ENCODE peak calls at places on chromosome 17, in four cellular contexts. T is K562; B is effector memory CD4-positive, alpha-beta T cell; K is tibial nerve. Q is an unnamed sample.
A peak's percentile ranks its signal among the peaks of the same experiment; 100 is the strongest.

GRCh38 chr17:77332034-77332971 is 191.5 kb downstream of the SEC14L1 start:
- DNase-seq in T (no peak), B (peak; percentile 58), K (no peak), Q (peak; percentile 55)

GRCh38 chr17:2064980-2065785 is 10.3 kb downstream of the HIC1 start:
- DNase-seq in T (peak; percentile 59), B (no peak), K (no peak), Q (no peak)

GRCh38 chr17:1643293-1643998 is 2.1 kb downstream of the SCARF1 start:
- DNase-seq in T (no peak), B (peak; percentile 68), K (no peak), Q (peak; percentile 63)

GRCh38 chr17:30323895-30324319 is 9.9 kb downstream of the TMIGD1 start:
- DNase-seq in T (peak; percentile 15), B (peak; percentile 25), K (peak; percentile 44), Q (no peak)

GRCh38 chr17:27603870-27604794 is 26.9 kb upstream of the LGALS9 start:
- DNase-seq in T (no peak), B (no peak), K (no peak), Q (no peak)

GRCh38 chr17:81575836-81576235 is 23.7 kb upstream of the FAAP100 start:
- DNase-seq in T (no peak), B (no peak), K (no peak), Q (no peak)

GRCh38 chr17:15341385-15341849 is at the start of gene TEKT3:
- DNase-seq in T (peak; percentile 51), B (no peak), K (peak; percentile 75), Q (no peak)

GRCh38 chr17:81075307-81075706 is 40.4 kb downstream of the BAIAP2 start:
- DNase-seq in T (no peak), B (no peak), K (no peak), Q (no peak)

GRCh38 chr17:32341857-32342602 is at the start of gene C17orf75:
- DNase-seq in T (peak; percentile 76), B (peak; percentile 55), K (peak; percentile 63), Q (peak; percentile 56)

GRCh38 chr17:8354196-8354595 is 14.6 kb downstream of the ODF4 start:
- DNase-seq in T (no peak), B (no peak), K (no peak), Q (no peak)

GRCh38 chr17:72984145-72984924 is 108.2 kb downstream of the SLC39A11 start:
- DNase-seq in T (no peak), B (no peak), K (no peak), Q (no peak)

GRCh38 chr17:17696871-17697633 is 15.8 kb downstream of the RAI1 start:
- DNase-seq in T (no peak), B (no peak), K (no peak), Q (no peak)

GRCh38 chr17:66542183-66542966 is 240.0 kb downstream of the PRKCA start:
- DNase-seq in T (no peak), B (no peak), K (no peak), Q (no peak)

GRCh38 chr17:64739316-64740058 is 77.4 kb upstream of the SMURF2 start:
- DNase-seq in T (no peak), B (no peak), K (no peak), Q (no peak)

GRCh38 chr17:64418506-64419339 is 28.1 kb upstream of the PECAM1 start:
- DNase-seq in T (peak; percentile 65), B (no peak), K (no peak), Q (no peak)

GRCh38 chr17:75876938-75877751 is 1.2 kb downstream of the TRIM47 start:
- DNase-seq in T (no peak), B (no peak), K (peak; percentile 96), Q (no peak)

GRCh38 chr17:49575524-49576120 is at the start of gene NXPH3:
- DNase-seq in T (peak; percentile 86), B (peak; percentile 35), K (peak; percentile 44), Q (peak; percentile 50)

GRCh38 chr17:41392278-41392677 is 5.1 kb downstream of the KRT31 start:
- DNase-seq in T (no peak), B (no peak), K (no peak), Q (no peak)

GRCh38 chr17:59330314-59330942 is 1.0 kb upstream of the YPEL2 start:
- DNase-seq in T (no peak), B (no peak), K (peak; percentile 37), Q (no peak)

GRCh38 chr17:17545031-17545820 is 46.3 kb downstream of the PEMT start:
- DNase-seq in T (no peak), B (no peak), K (peak; percentile 38), Q (no peak)

GRCh38 chr17:11332706-11333105 is 91.7 kb downstream of the SHISA6 start:
- DNase-seq in T (no peak), B (no peak), K (no peak), Q (no peak)

GRCh38 chr17:58224315-58224714 is 5.3 kb upstream of the MKS1 start:
- DNase-seq in T (peak; percentile 49), B (no peak), K (no peak), Q (no peak)

GRCh38 chr17:50163846-50164696 is 1.7 kb upstream of the SGCA start:
- DNase-seq in T (no peak), B (no peak), K (no peak), Q (no peak)

GRCh38 chr17:61460796-61461585 is 8.8 kb downstream of the TBX4 start:
- DNase-seq in T (no peak), B (no peak), K (no peak), Q (no peak)

GRCh38 chr17:77141846-77142449 is 1.2 kb downstream of the SEC14L1 start:
- DNase-seq in T (no peak), B (no peak), K (no peak), Q (no peak)

GRCh38 chr17:61474934-61475333 is 22.7 kb downstream of the TBX4 start:
- DNase-seq in T (no peak), B (no peak), K (no peak), Q (no peak)

GRCh38 chr17:81591971-81592370 is 39.8 kb upstream of the FAAP100 start:
- DNase-seq in T (no peak), B (no peak), K (no peak), Q (no peak)

GRCh38 chr17:16040710-16041251 is 41.2 kb downstream of the TTC19 start:
- DNase-seq in T (no peak), B (no peak), K (no peak), Q (no peak)

GRCh38 chr17:37219876-37220608 is 155.7 kb upstream of the C17orf78 start:
- DNase-seq in T (no peak), B (no peak), K (no peak), Q (no peak)

GRCh38 chr17:19508327-19508867 is 25.3 kb upstream of the SLC47A1 start:
- DNase-seq in T (peak; percentile 27), B (peak; percentile 30), K (no peak), Q (peak; percentile 22)

GRCh38 chr17:7932483-7932891 is 481 bp downstream of the CNTROB start:
- DNase-seq in T (peak; percentile 47), B (no peak), K (peak; percentile 22), Q (peak; percentile 19)

GRCh38 chr17:44254696-44255095 is 13.2 kb downstream of the SLC4A1 start:
- DNase-seq in T (no peak), B (no peak), K (no peak), Q (no peak)

GRCh38 chr17:42107597-42108576 is 4.6 kb downstream of the DHX58 start:
- DNase-seq in T (peak; percentile 100), B (peak; percentile 80), K (peak; percentile 53), Q (peak; percentile 89)

GRCh38 chr17:55561973-55562495 is 50.8 kb upstream of the SMIM36 start:
- DNase-seq in T (no peak), B (no peak), K (no peak), Q (no peak)

GRCh38 chr17:82949361-82949760 is 109.5 kb upstream of the ZNF750 start:
- DNase-seq in T (no peak), B (no peak), K (no peak), Q (no peak)
- H3K9me3 ChIP-seq in T (peaks cover 13% of the 10 kb centered on the region), B (peaks cover under 1% of the 10 kb centered on the region), K (peaks cover 28% of the 10 kb centered on the region), Q (peaks cover 6% of the 10 kb centered on the region)

DNA sequence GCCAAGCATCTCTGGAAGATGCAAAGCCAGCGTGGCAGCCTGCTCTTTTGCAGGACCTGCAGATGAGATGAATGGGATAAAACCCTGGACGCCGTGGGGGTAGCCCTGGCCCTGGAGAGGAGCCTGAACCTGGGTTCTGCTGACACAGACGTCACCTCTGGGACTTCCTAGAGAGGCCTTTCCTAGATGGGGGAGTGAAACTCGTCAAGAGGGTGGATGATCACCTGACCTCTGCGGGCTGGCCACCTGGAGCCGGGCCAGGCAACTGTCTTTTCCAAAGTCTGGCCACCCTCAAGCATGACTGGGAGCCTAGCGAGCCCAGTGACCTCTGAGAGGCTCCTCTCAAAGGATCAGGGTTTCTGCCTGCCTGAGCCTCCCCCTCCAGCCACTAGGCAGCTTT is 529.0 kb downstream of the KCNJ18 start:
- DNase-seq in T (peak; percentile 22), B (no peak), K (no peak), Q (no peak)
- H3K9me3 ChIP-seq in T (no peaks in the 10 kb centered on the region), B (no peaks in the 10 kb centered on the region), K (no peaks in the 10 kb centered on the region), Q (no peaks in the 10 kb centered on the region)

DNA sequence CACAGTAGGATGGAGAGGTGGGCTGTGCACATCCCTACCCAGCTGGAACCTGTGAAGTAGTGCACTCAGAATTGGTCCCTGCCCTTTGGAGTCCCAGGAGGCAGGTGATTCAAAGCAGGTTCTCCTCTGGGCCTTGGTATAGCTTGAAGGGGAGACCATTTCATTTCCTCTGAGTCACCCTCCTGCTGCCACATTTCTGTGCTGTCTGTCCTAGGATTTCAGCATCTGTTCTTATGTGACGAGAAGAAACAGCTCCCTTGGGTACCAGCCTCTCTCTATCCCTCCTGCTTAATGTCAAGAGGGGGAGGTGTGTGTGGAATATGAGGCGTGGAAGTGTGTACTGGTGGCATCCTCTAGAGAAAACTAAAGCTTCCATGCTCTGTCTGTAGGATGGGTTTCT is 5.0 kb upstream of the NFE2L1 start:
- DNase-seq in T (no peak), B (no peak), K (no peak), Q (no peak)
- H3K9me3 ChIP-seq in T (no peaks in the 10 kb centered on the region), B (no peaks in the 10 kb centered on the region), K (no peaks in the 10 kb centered on the region), Q (no peaks in the 10 kb centered on the region)

GRCh38 chr17:14118951-14119350 is 49.6 kb downstream of the COX10 start:
- DNase-seq in T (no peak), B (no peak), K (no peak), Q (no peak)
- H3K9me3 ChIP-seq in T (no peaks in the 10 kb centered on the region), B (no peaks in the 10 kb centered on the region), K (no peaks in the 10 kb centered on the region), Q (no peaks in the 10 kb centered on the region)

Q was measured in T-helper 17 cell.